ENCODE peak calls at places on chromosomes 1 and 21, in four cellular contexts. F is activated T-helper 1 cell treated with anti-CD3 and anti-CD28 coated beads, Interleukin-2, amount 50 U/mL, for 16 hours; D is psoas muscle; W is progenitor cell of endocrine pancreas. P is an unnamed sample.

GRCh38 chr1:156704930-156705320 is 458 bp downstream of the CRABP2 start:
- DNase-seq in F (no peak), D (peak; percentile 82), W (no peak), P (no peak)

GRCh38 chr1:204417231-204417997 is 5.8 kb upstream of the PPP1R15B start:
- DNase-seq in F (no peak), D (peak; percentile 45), W (no peak), P (no peak)

GRCh38 chr1:45499415-45499769 is 481 bp downstream of the CCDC163 start:
- DNase-seq in F (no peak), D (no peak), W (no peak), P (no peak)

GRCh38 chr1:75423136-75423535 is 187.8 kb downstream of the SLC44A5 start:
- DNase-seq in F (no peak), D (no peak), W (no peak), P (no peak)

GRCh38 chr1:55446351-55446750 is 231.2 kb upstream of the USP24 start:
- DNase-seq in F (no peak), D (no peak), W (no peak), P (no peak)

GRCh38 chr1:115717541-115717940 is 51.0 kb downstream of the CASQ2 start:
- DNase-seq in F (no peak), D (peak; percentile 30), W (peak; percentile 25), P (no peak)

GRCh38 chr1:17009706-17010105 is 2.0 kb downstream of the ATP13A2 start:
- DNase-seq in F (no peak), D (no peak), W (no peak), P (no peak)

GRCh38 chr21:42080788-42081083 is 9.6 kb downstream of the UMODL1 start:
- DNase-seq in F (no peak), D (no peak), W (no peak), P (no peak)

GRCh38 chr1:17244826-17245740 is 3.8 kb upstream of the PADI3 start:
- DNase-seq in F (no peak), D (no peak), W (no peak), P (no peak)

GRCh38 chr1:23673086-23673813 is 18.4 kb upstream of the RPL11 start:
- DNase-seq in F (no peak), D (peak; percentile 31), W (peak; percentile 62), P (no peak)

GRCh38 chr1:20074725-20075171 is 4.8 kb downstream of the PLA2G5 start:
- DNase-seq in F (no peak), D (no peak), W (no peak), P (no peak)

GRCh38 chr1:222464841-222465210 is 83.1 kb downstream of the HHIPL2 start:
- DNase-seq in F (peak; percentile 39), D (peak; percentile 51), W (no peak), P (peak; percentile 35)

GRCh38 chr21:20997308-20997632 is 939 bp upstream of the NCAM2 start:
- DNase-seq in F (no peak), D (no peak), W (no peak), P (no peak)

GRCh38 chr1:212700892-212701819 is 1.5 kb upstream of the BATF3 start:
- DNase-seq in F (no peak), D (peak; percentile 55), W (no peak), P (no peak)

GRCh38 chr1:30562559-30562958 is 160.8 kb downstream of the MATN1 start:
- DNase-seq in F (no peak), D (no peak), W (no peak), P (no peak)

GRCh38 chr21:42599486-42599885 is 53.9 kb upstream of the PDE9A start:
- DNase-seq in F (no peak), D (no peak), W (no peak), P (no peak)

GRCh38 chr1:155957411-155957915 is 16.0 kb downstream of the RXFP4 start:
- DNase-seq in F (no peak), D (no peak), W (no peak), P (no peak)